ENCODE peak calls at places on chromosomes 5 and 9, in seven cellular contexts. H is GM23248; W is fibroblast of the aortic adventitia; D is HuH-7; T is A549; M is endothelial cell; Y is stimulated activated CD4-positive, alpha-beta T cell treated with anti-CD3 and anti-CD28 coated beads, TNF-alpha, amount 100 ng/mL, for 1 hour. V is an unnamed sample.

GRCh38 chr9:114894801-114895433 is 35.5 kb downstream of the TNFSF8 start:
- DNase-seq in T (peak), H (peak), D (peak), W (peak), M (peak), Y (no peak), V (no peak)

GRCh38 chr5:19555436-19555835 is 432.6 kb downstream of the CDH18 start:
- DNase-seq in T (no peak), D (no peak), H (no peak), M (no peak), Y (no peak), W (no peak), V (no peak)

GRCh38 chr9:93663877-93664548 is 87.6 kb downstream of the PHF2 start:
- DNase-seq in W (no peak), T (no peak), M (no peak), H (no peak), D (no peak), Y (no peak), V (no peak)

GRCh38 chr5:37839441-37840035 is 303 bp downstream of the GDNF start:
- DNase-seq in D (peak), H (peak), Y (no peak), M (peak), W (peak), T (peak), V (no peak)

GRCh38 chr5:135426102-135427082 is 20.8 kb downstream of the DCANP1 start:
- DNase-seq in T (peak), W (peak), H (peak), Y (no peak), D (peak), M (peak), V (no peak)

GRCh38 chr5:82405166-82405565 is 127.0 kb upstream of the RPS23 start:
- DNase-seq in H (peak), W (peak), T (no peak), D (no peak), M (no peak), Y (no peak), V (no peak)

GRCh38 chr9:113596616-113597320 is 133.2 kb downstream of the RGS3 start:
- DNase-seq in H (no peak), M (no peak), T (no peak), D (no peak), Y (no peak), W (no peak), V (no peak)

GRCh38 chr9:22238809-22239684 is 207.6 kb upstream of the DMRTA1 start:
- DNase-seq in D (no peak), Y (no peak), W (peak), H (peak), M (no peak), T (peak), V (no peak)

GRCh38 chr9:128733256-128733655 is 9.3 kb upstream of the ZDHHC12 start:
- DNase-seq in M (peak), H (peak), W (peak), T (peak), Y (no peak), D (peak), V (no peak)

GRCh38 chr9:124134526-124134925 is 123.0 kb downstream of the LHX2 start:
- DNase-seq in T (no peak), Y (no peak), H (no peak), W (no peak), D (no peak), M (no peak), V (no peak)

GRCh38 chr5:180799902-180800801 is 2.5 kb downstream of the MGAT1 start:
- DNase-seq in W (peak), M (no peak), D (no peak), H (peak), T (no peak), Y (no peak), V (no peak)

GRCh38 chr9:127968046-127968445 is 12.7 kb downstream of the EEIG1 start:
- DNase-seq in Y (no peak), H (peak), D (no peak), W (peak), T (peak), M (no peak), V (no peak)

GRCh38 chr9:134314950-134315715 is 11.1 kb upstream of the RXRA start:
- DNase-seq in W (no peak), D (no peak), H (no peak), T (no peak), M (no peak), Y (no peak), V (no peak)

GRCh38 chr5:133878236-133878555 is 90.2 kb downstream of the C5orf15 start:
- DNase-seq in W (no peak), Y (no peak), T (no peak), M (no peak), H (no peak), D (no peak), V (no peak)

GRCh38 chr9:109264865-109265532 is 55.9 kb downstream of the EPB41L4B start:
- DNase-seq in M (no peak), D (no peak), T (no peak), H (peak), Y (no peak), W (peak), V (no peak)

GRCh38 chr9:121699271-121700164 is 48.1 kb downstream of the DAB2IP start:
- DNase-seq in Y (no peak), H (peak), M (peak), T (no peak), W (peak), D (no peak), V (peak)

GRCh38 chr9:108535526-108535925 is 320.3 kb downstream of the ACTL7B start:
- DNase-seq in M (peak), W (no peak), D (peak), Y (no peak), T (peak), H (no peak), V (no peak)

GRCh38 chr9:130219661-130220081 is 45.9 kb upstream of the HMCN2 start:
- DNase-seq in W (no peak), M (no peak), D (no peak), H (no peak), Y (no peak), T (no peak), V (no peak)

GRCh38 chr9:119544492-119544891 is 175.3 kb upstream of the BRINP1 start:
- DNase-seq in T (no peak), D (no peak), H (no peak), W (no peak), M (no peak), Y (no peak), V (no peak)

GRCh38 chr9:106953166-106953565 is 90.2 kb downstream of the ZNF462 start:
- DNase-seq in D (no peak), W (no peak), T (peak), H (peak), Y (no peak), M (no peak), V (no peak)

GRCh38 chr9:132901859-132902831 is 23.4 kb downstream of the SPACA9 start:
- DNase-seq in T (peak), M (peak), Y (peak), W (peak), H (peak), D (peak), V (peak)

GRCh38 chr5:132589467-132589866 is 32.7 kb downstream of the RAD50 start:
- DNase-seq in M (no peak), T (no peak), W (no peak), Y (no peak), D (no peak), H (no peak), V (no peak)

GRCh38 chr5:113232246-113232645 is 202.5 kb downstream of the TSSK1B start:
- DNase-seq in D (no peak), M (no peak), W (peak), Y (no peak), T (no peak), H (peak), V (no peak)

GRCh38 chr9:129619787-129620668 is 873 bp downstream of the C9orf50 start:
- DNase-seq in W (no peak), T (peak), Y (no peak), M (no peak), D (peak), H (peak), V (no peak)

GRCh38 chr9:75889977-75890540 is 414 bp upstream of the PCSK5 start:
- DNase-seq in T (peak), M (peak), W (peak), D (peak), Y (no peak), H (peak), V (no peak)

GRCh38 chr5:93599427-93600146 is 16.6 kb downstream of the NR2F1 start:
- DNase-seq in Y (no peak), D (no peak), M (no peak), W (no peak), T (no peak), H (no peak), V (no peak)

V was measured in central memory CD8-positive, alpha-beta T cell.